ENCODE peak calls at places on chromosomes 13 and 19, in eight cellular contexts. M is upper lobe of left lung, E is NB4, H is sigmoid colon, W is A549, D is GM12891, Y is spleen, X is tibial nerve. O is an unnamed sample.

GRCh38 chr13:27425151-27425917 is 915 bp downstream of the GTF3A start:
- DNase-seq in M (no peak), E (peak), H (no peak), W (no peak), D (no peak), Y (no peak), X (no peak), O (no peak)

GRCh38 chr19:29843180-29844051 is 31.6 kb downstream of the CCNE1 start:
- DNase-seq in M (peak), E (peak), H (peak), W (no peak), D (no peak), Y (peak), X (peak), O (no peak)

GRCh38 chr19:13622727-13623126 is 116.4 kb upstream of the CACNA1A start:
- DNase-seq in M (no peak), E (no peak), H (no peak), W (no peak), D (no peak), Y (no peak), X (no peak), O (no peak)

GRCh38 chr19:45972081-45972943 is 1.4 kb downstream of the NOVA2 start:
- DNase-seq in M (no peak), E (peak), H (no peak), W (no peak), D (no peak), Y (no peak), X (peak), O (no peak)

GRCh38 chr13:46297338-46297737 is 85.6 kb downstream of the LRRC63 start:
- DNase-seq in M (no peak), E (no peak), H (no peak), W (no peak), D (no peak), Y (no peak), X (no peak), O (no peak)

GRCh38 chr13:106484755-106485193 is 50.7 kb downstream of the EFNB2 start:
- DNase-seq in M (no peak), E (peak), H (peak), W (no peak), D (no peak), Y (no peak), X (no peak), O (no peak)

GRCh38 chr19:56566904-56567273 is 379 bp upstream of the ZNF470 start:
- DNase-seq in M (peak), E (peak), H (peak), W (peak), D (peak), Y (peak), X (peak), O (no peak)

GRCh38 chr13:77980592-77980991 is 62.0 kb upstream of the EDNRB start:
- DNase-seq in M (no peak), E (no peak), H (no peak), W (no peak), D (no peak), Y (no peak), X (no peak), O (no peak)

GRCh38 chr19:11451942-11452813 is 16.7 kb downstream of the PRKCSH start:
- DNase-seq in M (no peak), E (peak), H (no peak), W (no peak), D (no peak), Y (no peak), X (no peak), O (no peak)

GRCh38 chr13:33169273-33169980 is 116.1 kb downstream of the STARD13 start:
- DNase-seq in M (no peak), E (no peak), H (no peak), W (no peak), D (no peak), Y (no peak), X (no peak), O (no peak)

GRCh38 chr13:18936104-18936503 is 245.5 kb downstream of the TUBA3C start:
- DNase-seq in M (no peak), E (no peak), H (no peak), W (no peak), D (no peak), Y (no peak), X (no peak), O (no peak)

GRCh38 chr13:94921181-94921580 is 208.8 kb upstream of the SOX21 start:
- DNase-seq in M (no peak), E (no peak), H (no peak), W (no peak), D (no peak), Y (peak), X (no peak), O (no peak)

GRCh38 chr13:73997964-73998363 is 136.2 kb downstream of the KLF12 start:
- DNase-seq in M (no peak), E (no peak), H (no peak), W (no peak), D (no peak), Y (no peak), X (no peak), O (no peak)

GRCh38 chr13:24032252-24032651 is 128.3 kb upstream of the SPATA13 start:
- DNase-seq in M (no peak), E (no peak), H (no peak), W (no peak), D (no peak), Y (no peak), X (no peak), O (no peak)

GRCh38 chr13:93386191-93386590 is 159.6 kb downstream of the GPC6 start:
- DNase-seq in M (no peak), E (no peak), H (no peak), W (no peak), D (no peak), Y (no peak), X (no peak), O (no peak)

GRCh38 chr19:11296264-11296663 is 304 bp downstream of the TSPAN16 start:
- DNase-seq in M (no peak), E (peak), H (peak), W (no peak), D (no peak), Y (no peak), X (peak), O (no peak)

GRCh38 chr19:51521357-51521756 is 10.1 kb downstream of the SIGLEC6 start:
- DNase-seq in M (no peak), E (no peak), H (no peak), W (no peak), D (no peak), Y (no peak), X (no peak), O (no peak)

GRCh38 chr13:37945651-37946575 is 76.3 kb upstream of the TRPC4 start:
- DNase-seq in M (no peak), E (no peak), H (no peak), W (no peak), D (no peak), Y (no peak), X (no peak), O (no peak)

GRCh38 chr19:45376045-45376724 is 5.8 kb upstream of the ERCC2 start:
- DNase-seq in M (no peak), E (no peak), H (peak), W (peak), D (no peak), Y (no peak), X (peak), O (peak)

GRCh38 chr13:68927387-68928026 is 1180.1 kb upstream of the ATXN8OS start:
- DNase-seq in M (no peak), E (peak), H (no peak), W (no peak), D (no peak), Y (no peak), X (no peak), O (no peak)

GRCh38 chr13:75687145-75687763 is 51.1 kb downstream of the LMO7 start:
- DNase-seq in M (no peak), E (peak), H (no peak), W (no peak), D (no peak), Y (no peak), X (no peak), O (no peak)

GRCh38 chr19:5281588-5281987 is 59.0 kb downstream of the PTPRS start:
- DNase-seq in M (no peak), E (no peak), H (peak), W (no peak), D (no peak), Y (no peak), X (peak), O (no peak)

GRCh38 chr13:87907202-87907601 is 236.0 kb downstream of the SLITRK5 start:
- DNase-seq in M (no peak), E (no peak), H (no peak), W (no peak), D (no peak), Y (no peak), X (no peak), O (no peak)

GRCh38 chr19:10095948-10096614 is 6.4 kb downstream of the ANGPTL6 start:
- DNase-seq in M (peak), E (peak), H (peak), W (peak), D (peak), Y (peak), X (peak), O (peak)

GRCh38 chr13:113748101-113748861 is 10.7 kb upstream of the TMEM255B start:
- DNase-seq in M (no peak), E (no peak), H (no peak), W (no peak), D (no peak), Y (peak), X (no peak), O (no peak)

GRCh38 chr13:32878172-32878571 is 138.1 kb upstream of the KL start:
- DNase-seq in M (no peak), E (no peak), H (no peak), W (no peak), D (no peak), Y (no peak), X (no peak), O (no peak)

GRCh38 chr19:3372413-3372812 is 6.0 kb downstream of the NFIC start:
- DNase-seq in M (no peak), E (no peak), H (no peak), W (no peak), D (no peak), Y (no peak), X (no peak), O (no peak)

GRCh38 chr19:3374369-3375112 is 8.2 kb downstream of the NFIC start:
- DNase-seq in M (peak), E (peak), H (peak), W (no peak), D (no peak), Y (no peak), X (peak), O (no peak)

GRCh38 chr19:3373971-3374368 is 7.6 kb downstream of the NFIC start:
- DNase-seq in M (no peak), E (no peak), H (no peak), W (no peak), D (no peak), Y (no peak), X (no peak), O (no peak)

GRCh38 chr19:3378352-3379146 is 12.2 kb downstream of the NFIC start:
- DNase-seq in M (no peak), E (no peak), H (no peak), W (no peak), D (no peak), Y (no peak), X (no peak), O (no peak)

DNA sequence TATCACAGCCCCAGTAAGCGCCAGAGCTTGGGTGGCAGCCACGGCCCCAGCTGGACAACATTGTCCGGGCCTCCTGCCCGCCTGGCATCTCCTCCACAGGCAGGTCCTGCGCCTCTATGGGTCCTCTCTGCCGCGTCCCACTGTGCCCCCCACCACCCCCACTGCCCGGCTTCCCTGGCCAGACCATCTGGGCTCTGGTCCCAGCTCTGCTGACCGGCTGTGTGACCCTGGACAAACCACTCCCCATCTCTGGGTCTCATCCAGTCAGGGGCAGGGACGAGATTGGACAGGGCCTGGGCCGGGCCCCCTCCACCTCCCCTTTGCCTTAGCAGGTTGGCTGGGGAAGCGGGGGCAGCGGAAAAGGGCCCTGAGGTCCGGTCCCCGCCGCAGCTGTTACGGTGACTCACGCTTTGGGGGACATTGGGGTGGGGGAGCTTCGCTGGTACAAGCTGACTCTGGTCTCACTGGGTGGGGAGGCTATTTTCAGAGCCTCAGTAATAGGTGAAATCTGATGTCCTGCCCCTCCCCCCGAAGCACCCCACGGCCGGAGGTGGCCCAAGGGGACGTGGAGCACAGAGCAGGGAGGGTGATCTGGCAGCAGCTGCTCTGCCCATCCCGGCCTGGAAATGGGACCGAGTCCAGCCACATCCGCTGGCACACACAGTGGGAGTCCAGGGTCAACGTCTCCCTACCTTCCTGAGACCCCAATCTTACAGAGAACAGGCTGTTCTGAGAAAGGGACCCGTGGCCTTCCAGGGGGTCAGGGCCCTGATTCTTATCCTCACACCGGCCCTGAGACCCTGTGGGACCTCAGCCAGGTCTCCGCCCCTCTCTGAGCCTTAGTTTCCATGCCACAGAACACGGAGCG is 9.1 kb downstream of the NFIC start:
- DNase-seq in M (peak), E (no peak), H (peak), W (no peak), D (no peak), Y (peak), X (peak), O (peak)
- TF ChIP-seq POLR2A in M (peak), E (no peak), H (no peak), W (no peak), D (no peak), Y (no peak), X (peak), O (no peak)

DNA sequence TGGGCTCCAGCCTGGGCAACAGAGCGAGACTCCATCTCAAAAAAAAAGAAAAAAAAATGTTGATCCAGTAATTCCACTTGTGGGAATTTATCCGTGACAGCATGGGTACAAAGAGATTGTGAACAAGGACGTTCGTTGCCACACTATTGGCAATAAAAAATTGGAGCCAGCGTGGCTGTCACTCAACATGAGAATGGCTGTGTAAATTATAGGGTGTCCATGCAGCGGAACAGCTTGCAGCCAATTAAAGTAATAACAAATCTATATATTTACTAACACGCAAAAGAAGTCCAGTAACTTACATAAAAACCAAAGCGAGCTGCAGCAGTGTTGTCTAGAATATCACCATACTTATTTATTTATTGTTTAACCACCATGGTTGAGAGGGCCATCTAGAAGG is 19.3 kb downstream of the DPF1 start:
- DNase-seq in M (no peak), E (no peak), H (no peak), W (no peak), D (no peak), Y (no peak), X (no peak), O (no peak)
- TF ChIP-seq POLR2A in M (no peak), E (no peak), H (no peak), W (no peak), D (no peak), Y (no peak), X (no peak), O (no peak)

GRCh38 chr19:58572818-58573657 is at the start of gene MZF1:
- DNase-seq in M (peak), E (peak), H (peak), W (peak), D (peak), Y (peak), X (peak), O (peak)
- TF ChIP-seq POLR2A in M (peak), E (peak), H (peak), W (peak), D (peak), Y (no peak), X (no peak), O (peak)

GRCh38 chr19:1472227-1473055 is 6.6 kb downstream of the C19orf25 start:
- DNase-seq in M (peak), E (no peak), H (no peak), W (no peak), D (no peak), Y (no peak), X (no peak), O (no peak)
- TF ChIP-seq POLR2A in M (no peak), E (no peak), H (no peak), W (no peak), D (no peak), Y (no peak), X (no peak), O (no peak)

GRCh38 chr19:47406711-47407416 is 12.5 kb downstream of the MEIS3 start:
- DNase-seq in M (peak), E (peak), H (no peak), W (no peak), D (no peak), Y (no peak), X (no peak), O (no peak)
- TF ChIP-seq POLR2A in M (no peak), E (no peak), H (no peak), W (no peak), D (no peak), Y (no peak), X (no peak), O (no peak)

O was measured in H54.